ENCODE peak calls at places on chromosomes 1 and 21, in four cellular contexts. R is IMR-90, G is H9, U is H1. M is an unnamed sample.

GRCh38 chr21:45318146-45318555 is 30.5 kb upstream of the POFUT2 start:
- DNase-seq in G (no peak), U (no peak), R (no peak), M (no peak)

GRCh38 chr1:246773213-246773641 is 49.0 kb downstream of the SCCPDH start:
- DNase-seq in R (no peak), G (no peak), U (no peak), M (no peak)

GRCh38 chr1:66809736-66810326 is 8.8 kb upstream of the INSL5 start:
- DNase-seq in U (no peak), G (no peak), R (peak), M (no peak)

GRCh38 chr1:158200509-158200908 is 19.8 kb downstream of the CD1D start:
- DNase-seq in G (no peak), U (no peak), R (no peak), M (no peak)

GRCh38 chr1:214404571-214405213 is 123.7 kb downstream of the SMYD2 start:
- DNase-seq in G (peak), U (no peak), R (peak), M (peak)

GRCh38 chr1:64139877-64140276 is 63.5 kb upstream of the UBE2U start:
- DNase-seq in R (no peak), G (no peak), U (no peak), M (peak)

GRCh38 chr21:43953028-43953427 is 59.1 kb upstream of the TRAPPC10 start:
- DNase-seq in G (no peak), U (no peak), R (no peak), M (no peak)

GRCh38 chr1:42240964-42241755 is 76.6 kb upstream of the GUCA2A start:
- DNase-seq in G (peak), U (no peak), R (peak), M (no peak)

GRCh38 chr1:17212487-17213121 is 7.7 kb downstream of the PADI1 start:
- DNase-seq in R (peak), U (no peak), G (no peak), M (peak)

GRCh38 chr1:3337798-3338724 is 116.4 kb upstream of the ARHGEF16 start:
- DNase-seq in G (no peak), R (no peak), U (no peak), M (no peak)

GRCh38 chr1:226064816-226065248 is 2.3 kb downstream of the H3-3A start:
- DNase-seq in U (no peak), R (peak), G (no peak), M (peak)

DNA sequence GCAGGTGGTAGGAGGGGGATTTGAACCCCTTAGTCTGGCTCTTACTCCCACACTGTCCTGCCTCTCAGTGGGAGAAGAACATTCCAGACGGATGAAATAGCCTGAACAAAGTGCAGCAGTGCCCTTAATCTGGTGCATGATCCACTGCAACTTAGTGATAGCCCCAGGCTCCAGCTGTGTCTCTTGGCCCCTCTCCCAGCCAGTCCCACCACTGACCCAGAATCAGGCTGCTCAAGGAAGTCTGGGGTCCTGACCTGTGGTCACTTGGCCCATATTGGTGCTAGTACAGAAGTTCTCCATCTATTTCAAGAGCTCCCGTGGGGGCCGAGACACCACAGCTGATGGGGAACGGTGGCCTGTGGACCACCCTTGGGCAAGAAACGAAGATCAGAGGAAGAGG is 255.0 kb downstream of the KAZN start:
- DNase-seq in U (no peak), R (no peak), G (no peak), M (no peak)
- H3K56ac ChIP-seq in U (no peak), R (no peak), G (no peak), M (no peak)

GRCh38 chr1:156975084-156975483 is 54.7 kb downstream of the LRRC71 start:
- DNase-seq in G (no peak), U (no peak), R (no peak), M (no peak)
- H3K56ac ChIP-seq in G (no peak), U (no peak), R (no peak), M (no peak)

DNA sequence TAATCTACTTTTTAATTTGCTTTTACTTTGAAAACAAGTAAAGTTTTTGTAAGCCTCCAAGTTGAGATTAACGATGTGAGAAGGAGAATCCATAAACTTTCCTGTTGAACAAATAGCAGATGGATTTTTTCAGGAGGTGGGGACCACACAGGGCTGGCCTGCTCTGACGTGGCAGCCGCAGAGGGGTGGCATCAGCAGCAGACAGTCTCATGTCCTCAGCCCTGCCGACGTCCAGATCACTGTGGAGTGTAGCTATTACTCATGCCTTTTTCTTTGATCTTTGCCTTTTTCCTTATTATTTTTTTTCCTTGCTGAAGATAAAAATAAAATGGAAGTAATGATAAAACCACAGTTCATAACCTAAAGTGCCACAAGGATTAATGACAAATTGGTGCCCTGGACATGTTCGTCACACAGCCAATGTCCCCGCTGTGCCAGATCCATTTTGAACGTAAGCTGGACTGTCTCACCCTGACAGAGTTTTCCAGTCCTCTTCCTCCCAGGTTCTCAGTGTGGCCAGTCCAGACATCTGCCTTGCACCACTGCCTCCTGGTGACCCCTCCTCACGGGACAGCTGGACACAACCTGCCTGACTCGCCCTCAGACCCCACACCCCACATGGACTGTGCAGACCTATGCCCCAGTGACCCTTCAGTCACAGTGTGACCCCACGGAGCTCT is 15.4 kb upstream of the ZBTB21 start:
- DNase-seq in G (no peak), U (no peak), R (peak), M (no peak)
- H3K56ac ChIP-seq in G (no peak), U (no peak), R (peak), M (no peak)

GRCh38 chr21:36072453-36073167 is 2.8 kb downstream of the CBR1 start:
- DNase-seq in G (no peak), R (no peak), U (no peak), M (no peak)

GRCh38 chr21:36068748-36069398 is 951 bp upstream of the CBR1 start:
- DNase-seq in G (no peak), R (no peak), U (no peak), M (no peak)

GRCh38 chr21:36073181-36073580 is 3.4 kb downstream of the CBR1 start:
- DNase-seq in U (no peak), G (no peak), R (no peak), M (no peak)

GRCh38 chr21:36069713-36070573 is at the start of gene CBR1:
- DNase-seq in R (peak), U (peak), G (peak), M (peak)

GRCh38 chr21:36070999-36071398 is 1.2 kb downstream of the CBR1 start:
- DNase-seq in R (no peak), U (no peak), G (no peak), M (no peak)
- H3K56ac ChIP-seq in R (no peak), U (no peak), G (no peak), M (no peak)

M was measured in mesendoderm.